ENCODE peak calls at places on chromosomes 13 and 19, in nine cellular contexts. One of them, this sample, is unnamed.

GRCh38 chr19:49983645-49984229 is 22.8 kb upstream of the SIGLEC11 start:
- DNase-seq in Panc1: peak; percentile 20
- DNase-seq in GM23338: peak; percentile 80
- DNase-seq in CD8-positive, alpha-beta T cell: peak; percentile 84
- DNase-seq in keratinocyte: no peak
- DNase-seq in fibroblast of lung: peak; percentile 7
- DNase-seq in IMR-90: peak; percentile 37
- DNase-seq in heart right ventricle: peak; percentile 41
- DNase-seq in pancreas: no peak
- DNase-seq in this sample: peak; percentile 54

GRCh38 chr19:3976495-3977241 is 5.8 kb upstream of the DAPK3 start:
- DNase-seq in GM23338: peak; percentile 7
- DNase-seq in keratinocyte: peak; percentile 61
- DNase-seq in heart right ventricle: peak; percentile 5
- DNase-seq in Panc1: no peak
- DNase-seq in pancreas: peak; percentile 87
- DNase-seq in CD8-positive, alpha-beta T cell: no peak
- DNase-seq in IMR-90: no peak
- DNase-seq in fibroblast of lung: peak; percentile 31
- DNase-seq in this sample: no peak

GRCh38 chr19:3642987-3643386 is 16.4 kb upstream of the CACTIN start:
- DNase-seq in fibroblast of lung: no peak
- DNase-seq in Panc1: no peak
- DNase-seq in pancreas: peak; percentile 72
- DNase-seq in GM23338: peak; percentile 58
- DNase-seq in keratinocyte: no peak
- DNase-seq in heart right ventricle: no peak
- DNase-seq in IMR-90: no peak
- DNase-seq in CD8-positive, alpha-beta T cell: no peak
- DNase-seq in this sample: no peak

GRCh38 chr19:6737873-6738725 is 719 bp upstream of the GPR108 start:
- DNase-seq in heart right ventricle: peak; percentile 80
- DNase-seq in pancreas: peak; percentile 98
- DNase-seq in GM23338: peak; percentile 83
- DNase-seq in Panc1: peak; percentile 69
- DNase-seq in keratinocyte: no peak
- DNase-seq in IMR-90: peak; percentile 80
- DNase-seq in CD8-positive, alpha-beta T cell: peak; percentile 84
- DNase-seq in fibroblast of lung: peak; percentile 76
- DNase-seq in this sample: peak; percentile 72

GRCh38 chr13:109694972-109695371 is 91.4 kb downstream of the IRS2 start:
- DNase-seq in fibroblast of lung: no peak
- DNase-seq in Panc1: no peak
- DNase-seq in heart right ventricle: no peak
- DNase-seq in keratinocyte: no peak
- DNase-seq in pancreas: no peak
- DNase-seq in CD8-positive, alpha-beta T cell: no peak
- DNase-seq in IMR-90: no peak
- DNase-seq in GM23338: no peak
- DNase-seq in this sample: peak; percentile 53

GRCh38 chr19:30236006-30236405 is 136.2 kb upstream of the ZNF536 start:
- DNase-seq in heart right ventricle: no peak
- DNase-seq in Panc1: no peak
- DNase-seq in IMR-90: no peak
- DNase-seq in CD8-positive, alpha-beta T cell: no peak
- DNase-seq in keratinocyte: no peak
- DNase-seq in fibroblast of lung: no peak
- DNase-seq in GM23338: peak; percentile 40
- DNase-seq in pancreas: no peak
- DNase-seq in this sample: no peak

GRCh38 chr13:51045450-51045849 is 65.6 kb downstream of the C13orf42 start:
- DNase-seq in GM23338: no peak
- DNase-seq in keratinocyte: no peak
- DNase-seq in fibroblast of lung: no peak
- DNase-seq in Panc1: no peak
- DNase-seq in heart right ventricle: no peak
- DNase-seq in IMR-90: no peak
- DNase-seq in pancreas: no peak
- DNase-seq in CD8-positive, alpha-beta T cell: no peak
- DNase-seq in this sample: no peak

GRCh38 chr13:67273001-67273400 is 42.9 kb upstream of the PCDH9 start:
- DNase-seq in Panc1: no peak
- DNase-seq in pancreas: no peak
- DNase-seq in fibroblast of lung: peak; percentile 26
- DNase-seq in IMR-90: peak; percentile 20
- DNase-seq in heart right ventricle: no peak
- DNase-seq in CD8-positive, alpha-beta T cell: no peak
- DNase-seq in GM23338: no peak
- DNase-seq in keratinocyte: no peak
- DNase-seq in this sample: no peak

GRCh38 chr13:46698910-46699460 is 98.0 kb downstream of the ESD start:
- DNase-seq in fibroblast of lung: peak; percentile 13
- DNase-seq in keratinocyte: no peak
- DNase-seq in IMR-90: peak; percentile 69
- DNase-seq in pancreas: no peak
- DNase-seq in Panc1: no peak
- DNase-seq in GM23338: no peak
- DNase-seq in CD8-positive, alpha-beta T cell: no peak
- DNase-seq in heart right ventricle: no peak
- DNase-seq in this sample: peak; percentile 53

GRCh38 chr19:50059045-50059444 is 33.2 kb downstream of the ZNF473 start:
- DNase-seq in GM23338: no peak
- DNase-seq in IMR-90: no peak
- DNase-seq in keratinocyte: no peak
- DNase-seq in CD8-positive, alpha-beta T cell: no peak
- DNase-seq in pancreas: no peak
- DNase-seq in fibroblast of lung: no peak
- DNase-seq in Panc1: no peak
- DNase-seq in heart right ventricle: no peak
- DNase-seq in this sample: no peak

GRCh38 chr13:31869582-31869981 is 130.3 kb downstream of the RXFP2 start:
- DNase-seq in heart right ventricle: no peak
- DNase-seq in fibroblast of lung: no peak
- DNase-seq in keratinocyte: no peak
- DNase-seq in Panc1: no peak
- DNase-seq in pancreas: no peak
- DNase-seq in CD8-positive, alpha-beta T cell: no peak
- DNase-seq in IMR-90: no peak
- DNase-seq in GM23338: no peak
- DNase-seq in this sample: no peak

GRCh38 chr13:47289578-47289977 is 392.7 kb upstream of the HTR2A start:
- DNase-seq in fibroblast of lung: peak; percentile 15
- DNase-seq in pancreas: no peak
- DNase-seq in IMR-90: no peak
- DNase-seq in keratinocyte: no peak
- DNase-seq in heart right ventricle: no peak
- DNase-seq in GM23338: no peak
- DNase-seq in Panc1: no peak
- DNase-seq in CD8-positive, alpha-beta T cell: no peak
- DNase-seq in this sample: no peak

GRCh38 chr13:32261567-32261966 is 53.6 kb downstream of the ZAR1L start:
- DNase-seq in IMR-90: peak; percentile 92
- DNase-seq in keratinocyte: peak; percentile 28
- DNase-seq in CD8-positive, alpha-beta T cell: no peak
- DNase-seq in Panc1: no peak
- DNase-seq in pancreas: no peak
- DNase-seq in fibroblast of lung: peak; percentile 95
- DNase-seq in GM23338: no peak
- DNase-seq in heart right ventricle: peak; percentile 91
- DNase-seq in this sample: peak; percentile 73

GRCh38 chr13:101283782-101284181 is 132.5 kb downstream of the NALCN start:
- DNase-seq in fibroblast of lung: no peak
- DNase-seq in pancreas: no peak
- DNase-seq in Panc1: no peak
- DNase-seq in heart right ventricle: no peak
- DNase-seq in IMR-90: no peak
- DNase-seq in GM23338: no peak
- DNase-seq in keratinocyte: no peak
- DNase-seq in CD8-positive, alpha-beta T cell: no peak
- DNase-seq in this sample: no peak

GRCh38 chr13:64551755-64552154 is 2678.4 kb downstream of the PCDH9 start:
- DNase-seq in IMR-90: peak; percentile 62
- DNase-seq in CD8-positive, alpha-beta T cell: no peak
- DNase-seq in keratinocyte: no peak
- DNase-seq in pancreas: no peak
- DNase-seq in heart right ventricle: no peak
- DNase-seq in fibroblast of lung: peak; percentile 77
- DNase-seq in GM23338: no peak
- DNase-seq in Panc1: no peak
- DNase-seq in this sample: no peak

GRCh38 chr13:100363874-100364273 is 224.7 kb downstream of the GGACT start:
- DNase-seq in pancreas: no peak
- DNase-seq in Panc1: no peak
- DNase-seq in GM23338: no peak
- DNase-seq in fibroblast of lung: peak; percentile 67
- DNase-seq in keratinocyte: no peak
- DNase-seq in IMR-90: peak; percentile 65
- DNase-seq in CD8-positive, alpha-beta T cell: no peak
- DNase-seq in heart right ventricle: no peak
- DNase-seq in this sample: no peak

GRCh38 chr13:94478913-94479312 is 569 bp downstream of the DCT start:
- DNase-seq in IMR-90: no peak
- DNase-seq in keratinocyte: no peak
- DNase-seq in heart right ventricle: no peak
- DNase-seq in CD8-positive, alpha-beta T cell: no peak
- DNase-seq in GM23338: no peak
- DNase-seq in fibroblast of lung: no peak
- DNase-seq in Panc1: no peak
- DNase-seq in pancreas: peak; percentile 34
- DNase-seq in this sample: no peak

GRCh38 chr13:94479559-94480095 is at the start of gene DCT:
- DNase-seq in keratinocyte: no peak
- DNase-seq in IMR-90: no peak
- DNase-seq in CD8-positive, alpha-beta T cell: no peak
- DNase-seq in pancreas: no peak
- DNase-seq in fibroblast of lung: no peak
- DNase-seq in heart right ventricle: no peak
- DNase-seq in Panc1: no peak
- DNase-seq in GM23338: no peak
- DNase-seq in this sample: no peak

GRCh38 chr13:94481966-94482365 is 2.5 kb upstream of the DCT start:
- DNase-seq in CD8-positive, alpha-beta T cell: no peak
- DNase-seq in IMR-90: peak; percentile 66
- DNase-seq in GM23338: no peak
- DNase-seq in keratinocyte: no peak
- DNase-seq in heart right ventricle: no peak
- DNase-seq in Panc1: no peak
- DNase-seq in fibroblast of lung: peak; percentile 77
- DNase-seq in pancreas: no peak
- DNase-seq in this sample: no peak

GRCh38 chr13:94483970-94484369 is 4.5 kb upstream of the DCT start:
- DNase-seq in IMR-90: peak; percentile 17
- DNase-seq in CD8-positive, alpha-beta T cell: no peak
- DNase-seq in keratinocyte: no peak
- DNase-seq in pancreas: no peak
- DNase-seq in GM23338: no peak
- DNase-seq in heart right ventricle: no peak
- DNase-seq in fibroblast of lung: no peak
- DNase-seq in Panc1: no peak
- DNase-seq in this sample: no peak

GRCh38 chr13:94480672-94481145 is 1.2 kb upstream of the DCT start:
- DNase-seq in heart right ventricle: no peak
- DNase-seq in keratinocyte: no peak
- DNase-seq in Panc1: no peak
- DNase-seq in IMR-90: peak; percentile 20
- DNase-seq in CD8-positive, alpha-beta T cell: no peak
- DNase-seq in fibroblast of lung: peak; percentile 49
- DNase-seq in GM23338: no peak
- DNase-seq in pancreas: no peak
- DNase-seq in this sample: no peak
- H3K4me1 ChIP-seq in heart right ventricle: no peaks in the 10 kb centered on the region
- H3K4me1 ChIP-seq in keratinocyte: no peaks in the 10 kb centered on the region
- H3K4me1 ChIP-seq in Panc1: no peaks in the 10 kb centered on the region
- H3K4me1 ChIP-seq in IMR-90: no peaks in the 10 kb centered on the region
- H3K4me1 ChIP-seq in CD8-positive, alpha-beta T cell: no peaks in the 10 kb centered on the region
- H3K4me1 ChIP-seq in fibroblast of lung: no peaks in the 10 kb centered on the region
- H3K4me1 ChIP-seq in GM23338: no peaks in the 10 kb centered on the region
- H3K4me1 ChIP-seq in pancreas: no peaks in the 10 kb centered on the region
- H3K4me1 ChIP-seq in this sample: no peaks in the 10 kb centered on the region

DNA sequence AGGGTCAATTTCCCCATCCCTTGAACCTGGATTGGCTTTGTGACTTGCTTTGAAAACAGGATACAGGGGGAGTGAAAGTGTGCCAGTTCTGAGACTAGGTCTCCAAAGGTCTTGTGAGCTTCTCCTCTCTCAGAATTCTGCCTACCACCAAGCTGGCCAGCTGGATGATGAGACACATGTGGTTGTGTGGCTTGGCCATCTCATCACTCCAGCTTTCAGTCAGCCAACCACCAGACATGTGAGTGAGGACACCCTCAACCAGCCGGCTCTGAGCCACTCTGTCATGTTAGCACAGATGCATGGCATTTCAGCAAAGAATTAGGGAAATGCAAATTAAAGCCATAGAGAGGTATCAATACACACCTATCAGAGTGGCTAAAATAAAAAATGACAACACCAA is 29.5 kb downstream of the ENOX1 start:
- DNase-seq in CD8-positive, alpha-beta T cell: no peak
- DNase-seq in pancreas: no peak
- DNase-seq in keratinocyte: no peak
- DNase-seq in IMR-90: no peak
- DNase-seq in Panc1: no peak
- DNase-seq in GM23338: no peak
- DNase-seq in heart right ventricle: no peak
- DNase-seq in fibroblast of lung: no peak
- DNase-seq in this sample: no peak
- H3K4me1 ChIP-seq in CD8-positive, alpha-beta T cell: no peaks in the 10 kb centered on the region
- H3K4me1 ChIP-seq in pancreas: no peaks in the 10 kb centered on the region
- H3K4me1 ChIP-seq in keratinocyte: no peaks in the 10 kb centered on the region
- H3K4me1 ChIP-seq in IMR-90: no peaks in the 10 kb centered on the region
- H3K4me1 ChIP-seq in Panc1: no peaks in the 10 kb centered on the region
- H3K4me1 ChIP-seq in GM23338: peaks cover 5% of the 10 kb centered on the region
- H3K4me1 ChIP-seq in heart right ventricle: peaks cover 7% of the 10 kb centered on the region
- H3K4me1 ChIP-seq in fibroblast of lung: no peaks in the 10 kb centered on the region
- H3K4me1 ChIP-seq in this sample: no peaks in the 10 kb centered on the region

GRCh38 chr19:55642153-55643002 is 1.1 kb upstream of the ZNF581 start:
- DNase-seq in pancreas: peak; percentile 82
- DNase-seq in keratinocyte: no peak
- DNase-seq in fibroblast of lung: peak; percentile 43
- DNase-seq in heart right ventricle: peak; percentile 14
- DNase-seq in GM23338: no peak
- DNase-seq in CD8-positive, alpha-beta T cell: peak; percentile 70
- DNase-seq in IMR-90: no peak
- DNase-seq in Panc1: no peak
- DNase-seq in this sample: no peak
- H3K4me1 ChIP-seq in pancreas: peaks cover 10% of the 10 kb centered on the region
- H3K4me1 ChIP-seq in keratinocyte: peaks cover 33% of the 10 kb centered on the region
- H3K4me1 ChIP-seq in fibroblast of lung: peaks cover 16% of the 10 kb centered on the region
- H3K4me1 ChIP-seq in heart right ventricle: peaks cover 73% of the 10 kb centered on the region
- H3K4me1 ChIP-seq in GM23338: no peaks in the 10 kb centered on the region
- H3K4me1 ChIP-seq in CD8-positive, alpha-beta T cell: peaks cover 42% of the 10 kb centered on the region
- H3K4me1 ChIP-seq in IMR-90: peaks cover 12% of the 10 kb centered on the region
- H3K4me1 ChIP-seq in Panc1: peaks cover 41% of the 10 kb centered on the region
- H3K4me1 ChIP-seq in this sample: peaks cover 39% of the 10 kb centered on the region

DNA sequence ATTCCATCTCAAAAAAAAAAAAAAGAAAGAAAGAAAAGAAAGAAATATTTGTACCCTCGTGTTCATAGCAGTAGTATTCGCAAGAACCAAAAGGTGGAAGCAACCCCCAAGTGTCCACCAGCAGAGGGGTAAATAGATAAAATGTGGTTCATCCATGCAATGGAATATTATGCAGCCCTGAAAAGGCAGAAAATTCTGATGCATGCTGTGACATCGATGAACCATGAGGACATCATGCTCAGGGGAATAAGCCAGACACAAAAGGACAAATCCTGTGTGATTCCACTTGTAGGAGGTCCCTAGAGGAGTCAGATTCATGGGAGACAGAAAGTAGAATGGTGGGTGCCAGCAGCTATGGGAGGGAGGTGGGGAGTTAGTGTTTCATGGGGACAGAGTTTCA is 6.4 kb upstream of the LRRC8E start:
- DNase-seq in heart right ventricle: no peak
- DNase-seq in Panc1: no peak
- DNase-seq in keratinocyte: no peak
- DNase-seq in fibroblast of lung: no peak
- DNase-seq in IMR-90: no peak
- DNase-seq in GM23338: no peak
- DNase-seq in CD8-positive, alpha-beta T cell: no peak
- DNase-seq in pancreas: no peak
- DNase-seq in this sample: no peak
- H3K4me1 ChIP-seq in heart right ventricle: no peaks in the 10 kb centered on the region
- H3K4me1 ChIP-seq in Panc1: no peaks in the 10 kb centered on the region
- H3K4me1 ChIP-seq in keratinocyte: no peaks in the 10 kb centered on the region
- H3K4me1 ChIP-seq in fibroblast of lung: no peaks in the 10 kb centered on the region
- H3K4me1 ChIP-seq in IMR-90: no peaks in the 10 kb centered on the region
- H3K4me1 ChIP-seq in GM23338: no peaks in the 10 kb centered on the region
- H3K4me1 ChIP-seq in CD8-positive, alpha-beta T cell: no peaks in the 10 kb centered on the region
- H3K4me1 ChIP-seq in pancreas: no peaks in the 10 kb centered on the region
- H3K4me1 ChIP-seq in this sample: no peaks in the 10 kb centered on the region

This sample was measured in SJSA1.